ENCODE peak calls at places on chromosomes 13 and 19, in five cellular contexts. V, C, X, F and Q are unnamed samples.

GRCh38 chr19:20079487-20079886 is 1.7 kb downstream of the ZNF90 start:
- DNase-seq in V (no peak), C (no peak), X (no peak), F (no peak), Q (no peak)

GRCh38 chr19:40663712-40664692 is 26.4 kb downstream of the NUMBL start:
- DNase-seq in V (no peak), C (no peak), X (no peak), F (no peak), Q (no peak)

GRCh38 chr13:45695198-45695730 is 6.9 kb upstream of the CBY2 start:
- DNase-seq in V (no peak), C (no peak), X (no peak), F (no peak), Q (no peak)

GRCh38 chr19:36060430-36060829 is 5.7 kb downstream of the WDR62 start:
- DNase-seq in V (no peak), C (no peak), X (peak; percentile 68), F (no peak), Q (no peak)

GRCh38 chr19:44774614-44775013 is 3.1 kb upstream of the CBLC start:
- DNase-seq in V (no peak), C (no peak), X (no peak), F (no peak), Q (no peak)

GRCh38 chr13:27607125-27607524 is 13.2 kb downstream of the LNX2 start:
- DNase-seq in V (no peak), C (no peak), X (peak; percentile 63), F (no peak), Q (no peak)

GRCh38 chr19:5585461-5586299 is 17.9 kb upstream of the TINCR start:
- DNase-seq in V (peak; percentile 54), C (no peak), X (no peak), F (no peak), Q (peak; percentile 23)

GRCh38 chr19:50728084-50728737 is 5.0 kb downstream of the CLEC11A start:
- DNase-seq in V (no peak), C (no peak), X (no peak), F (peak; percentile 33), Q (peak; percentile 85)

GRCh38 chr19:45677351-45678230 is 9.6 kb downstream of the GIPR start:
- DNase-seq in V (peak; percentile 70), C (peak; percentile 85), X (peak; percentile 97), F (no peak), Q (peak; percentile 76)

GRCh38 chr13:20465218-20465879 is 60.3 kb downstream of the CRYL1 start:
- DNase-seq in V (no peak), C (no peak), X (peak; percentile 7), F (no peak), Q (no peak)